ENCODE peak calls at places on chromosomes 5 and 9, in four cellular contexts. D, U, G and W are unnamed samples.

GRCh38 chr9:33044162-33044673 is 19.1 kb downstream of the DNAJA1 start:
- DNase-seq in D (no peak), G (peak), U (peak), W (peak)

GRCh38 chr5:57412010-57412409 is 70.6 kb downstream of the ACTBL2 start:
- DNase-seq in G (no peak), U (no peak), D (no peak), W (no peak)

GRCh38 chr5:93006915-93007314 is 574.1 kb downstream of the NR2F1-AS1 start:
- DNase-seq in G (no peak), U (no peak), D (no peak), W (no peak)

GRCh38 chr5:98570010-98570409 is 203.5 kb upstream of the RGMB start:
- DNase-seq in D (no peak), U (no peak), G (no peak), W (no peak)

GRCh38 chr9:14563902-14564578 is 129.2 kb downstream of the ZDHHC21 start:
- DNase-seq in G (no peak), D (no peak), U (no peak), W (no peak)

GRCh38 chr9:16815042-16815441 is 55.4 kb downstream of the BNC2 start:
- DNase-seq in U (no peak), D (no peak), G (no peak), W (no peak)

GRCh38 chr5:65020492-65020891 is 251.8 kb downstream of the CWC27 start:
- DNase-seq in D (no peak), G (no peak), U (no peak), W (no peak)

GRCh38 chr9:127170049-127170448 is 47.6 kb upstream of the ANGPTL2 start:
- DNase-seq in G (no peak), D (no peak), U (no peak), W (no peak)

GRCh38 chr5:109907189-109907588 is 217.5 kb downstream of the MAN2A1 start:
- DNase-seq in U (no peak), D (no peak), G (no peak), W (no peak)

GRCh38 chr9:136441681-136442245 is 2.1 kb upstream of the INPP5E start:
- DNase-seq in D (no peak), G (no peak), U (no peak), W (no peak)

GRCh38 chr9:128782669-128783068 is 4.4 kb upstream of the TBC1D13 start:
- DNase-seq in U (no peak), D (no peak), G (no peak), W (no peak)

GRCh38 chr9:83119873-83120272 is 56.9 kb upstream of the RASEF start:
- DNase-seq in D (no peak), U (no peak), G (no peak), W (no peak)

GRCh38 chr5:53994148-53994547 is 316.2 kb downstream of the ARL15 start:
- DNase-seq in G (no peak), U (no peak), D (no peak), W (no peak)

GRCh38 chr5:145818604-145819003 is 16.5 kb downstream of the PRELID2 start:
- DNase-seq in G (no peak), U (no peak), D (no peak), W (no peak)

GRCh38 chr9:135012166-135012565 is 75.3 kb upstream of the OLFM1 start:
- DNase-seq in G (no peak), D (no peak), U (peak), W (no peak)

GRCh38 chr5:8184455-8185063 is 315.6 kb downstream of the MTRR start:
- DNase-seq in D (no peak), U (peak), G (peak), W (no peak)

GRCh38 chr5:69493235-69493925 is 790 bp downstream of the OCLN start:
- DNase-seq in U (peak), D (no peak), G (peak), W (no peak)

GRCh38 chr5:1343931-1344901 is 683 bp downstream of the CLPTM1L start:
- DNase-seq in G (no peak), U (peak), D (no peak), W (no peak)

GRCh38 chr5:172336264-172336663 is 52.7 kb upstream of the UBTD2 start:
- DNase-seq in G (no peak), D (no peak), U (no peak), W (no peak)

GRCh38 chr9:79809931-79810330 is 238.2 kb downstream of the TLE4 start:
- DNase-seq in D (no peak), U (no peak), G (no peak), W (no peak)